ENCODE peak calls at places on chromosomes 5 and 9, in nine cellular contexts. Z is CD4-positive, alpha-beta T cell; K is brain microvascular endothelial cell; D is dorsolateral prefrontal cortex; T is stomach; N is activated CD8-positive, alpha-beta T cell treated with anti-CD3 and anti-CD28 coated beads for 36 hours; A is mammary epithelial cell; V is WTC11; X is AG04450. C is an unnamed sample.
A peak's percentile ranks its signal among the peaks of the same experiment; 100 is the strongest.

GRCh38 chr5:126269511-126269910 is 153.7 kb upstream of the GRAMD2B start:
- DNase-seq in Z (no peak), K (no peak), D (no peak), T (no peak), N (no peak), A (no peak), V (no peak), X (no peak), C (no peak)

GRCh38 chr9:129624947-129625346 is 1.0 kb upstream of the NTMT1 start:
- DNase-seq in Z (no peak), K (no peak), D (no peak), T (no peak), N (peak; percentile 61), A (peak; percentile 68), V (no peak), X (no peak), C (peak; percentile 69)

GRCh38 chr9:107597743-107598217 is 108.2 kb upstream of the KLF4 start:
- DNase-seq in Z (no peak), K (no peak), D (no peak), T (no peak), N (no peak), A (no peak), V (no peak), X (no peak), C (no peak)

GRCh38 chr5:164475339-164475977 is 970.0 kb downstream of the MAT2B start:
- DNase-seq in Z (no peak), K (no peak), D (no peak), T (no peak), N (no peak), A (peak; percentile 3), V (no peak), X (no peak), C (no peak)

GRCh38 chr5:50667653-50668403 is 1.4 kb downstream of the PARP8 start:
- DNase-seq in Z (peak; percentile 74), K (peak; percentile 61), D (peak; percentile 62), T (peak; percentile 71), N (peak; percentile 90), A (peak; percentile 76), V (peak; percentile 79), X (no peak), C (no peak)

GRCh38 chr9:26391036-26391435 is 501.6 kb downstream of the CAAP1 start:
- DNase-seq in Z (no peak), K (no peak), D (no peak), T (no peak), N (no peak), A (peak; percentile 60), V (no peak), X (no peak), C (no peak)

GRCh38 chr9:130948266-130948665 is 9.2 kb upstream of the FIBCD1 start:
- DNase-seq in Z (no peak), K (no peak), D (no peak), T (no peak), N (no peak), A (peak; percentile 88), V (no peak), X (no peak), C (no peak)

GRCh38 chr5:4700082-4700481 is 440.0 kb upstream of the ADAMTS16 start:
- DNase-seq in Z (no peak), K (peak; percentile 18), D (peak; percentile 71), T (no peak), N (peak; percentile 42), A (peak; percentile 64), V (peak; percentile 85), X (no peak), C (peak; percentile 1)

GRCh38 chr5:151671979-151672378 is 14.7 kb downstream of the SPARC start:
- DNase-seq in Z (no peak), K (no peak), D (no peak), T (no peak), N (no peak), A (peak; percentile 59), V (no peak), X (no peak), C (no peak)

GRCh38 chr9:129278391-129279237 is 100.6 kb upstream of the IER5L start:
- DNase-seq in Z (no peak), K (peak; percentile 62), D (peak; percentile 30), T (peak; percentile 65), N (no peak), A (peak; percentile 90), V (peak; percentile 63), X (no peak), C (peak; percentile 56)

GRCh38 chr9:35844628-35845301 is 15.7 kb downstream of the TMEM8B start:
- DNase-seq in Z (peak; percentile 17), K (peak; percentile 86), D (no peak), T (peak; percentile 64), N (peak; percentile 37), A (peak; percentile 83), V (no peak), X (peak; percentile 77), C (no peak)

GRCh38 chr9:134634667-134635230 is 6.9 kb upstream of the COL5A1 start:
- DNase-seq in Z (no peak), K (no peak), D (peak; percentile 4), T (no peak), N (no peak), A (no peak), V (peak; percentile 3), X (no peak), C (no peak)

GRCh38 chr9:76431601-76432000 is 27.4 kb upstream of the GCNT1 start:
- DNase-seq in Z (no peak), K (no peak), D (no peak), T (no peak), N (no peak), A (no peak), V (peak; percentile 33), X (no peak), C (no peak)

GRCh38 chr9:76354221-76354620 is 40.0 kb downstream of the RFK start:
- DNase-seq in Z (no peak), K (no peak), D (no peak), T (no peak), N (no peak), A (no peak), V (no peak), X (no peak), C (no peak)

GRCh38 chr9:122695696-122696095 is 20.8 kb downstream of the OR1L3 start:
- DNase-seq in Z (no peak), K (peak; percentile 25), D (no peak), T (no peak), N (no peak), A (peak; percentile 22), V (no peak), X (no peak), C (no peak)

GRCh38 chr5:82176115-82176514 is 102.0 kb downstream of the RPS23 start:
- DNase-seq in Z (no peak), K (no peak), D (no peak), T (no peak), N (no peak), A (no peak), V (no peak), X (no peak), C (no peak)

GRCh38 chr5:82169892-82170291 is 108.3 kb downstream of the RPS23 start:
- DNase-seq in Z (no peak), K (no peak), D (no peak), T (no peak), N (no peak), A (no peak), V (no peak), X (no peak), C (no peak)

GRCh38 chr5:82178378-82178777 is 99.8 kb downstream of the RPS23 start:
- DNase-seq in Z (no peak), K (no peak), D (no peak), T (no peak), N (no peak), A (no peak), V (no peak), X (no peak), C (no peak)

GRCh38 chr5:82174919-82175219 is 103.3 kb downstream of the RPS23 start:
- DNase-seq in Z (no peak), K (no peak), D (no peak), T (no peak), N (no peak), A (no peak), V (no peak), X (no peak), C (no peak)

DNA sequence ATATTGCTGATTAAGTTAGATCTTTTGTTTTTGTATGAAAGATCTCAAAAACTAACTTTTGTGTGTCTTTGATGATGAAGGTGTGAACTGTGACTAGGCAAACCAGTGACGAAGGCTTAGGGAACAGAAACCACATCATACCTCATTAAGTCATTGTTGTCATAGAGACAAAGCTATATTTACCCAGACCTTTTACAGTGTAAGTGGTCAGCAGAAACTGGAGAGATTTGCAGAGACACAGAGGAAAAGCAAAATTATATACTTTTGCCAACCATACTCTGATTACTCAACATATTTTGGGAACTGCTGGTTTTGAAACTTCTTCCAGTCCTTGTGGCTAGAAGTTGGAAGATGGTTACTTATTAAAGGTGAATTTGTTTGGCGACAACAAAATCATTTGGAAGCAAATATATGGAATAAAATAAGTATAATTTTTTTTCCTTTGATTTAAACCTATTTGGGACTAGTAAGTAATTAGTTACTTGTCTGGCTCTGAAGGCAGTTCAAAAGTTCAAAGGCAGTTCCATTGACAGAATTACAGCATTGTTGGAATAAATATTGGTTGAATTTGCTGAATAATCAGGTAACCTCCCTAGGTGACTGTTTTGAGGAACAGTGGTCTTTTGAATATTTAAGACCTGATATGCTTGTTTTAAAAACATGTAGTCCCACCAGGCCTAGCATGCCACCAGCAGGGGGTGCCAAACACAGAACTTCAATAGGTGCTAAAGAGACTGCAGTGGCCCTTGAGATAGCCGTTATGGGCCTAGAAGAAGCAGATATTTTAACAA is 103.8 kb downstream of the RPS23 start:
- DNase-seq in Z (peak; percentile 44), K (peak; percentile 53), D (peak; percentile 46), T (peak; percentile 65), N (peak; percentile 89), A (peak; percentile 36), V (peak; percentile 88), X (no peak), C (no peak)
- TF ChIP-seq CTCF in Z (peak; percentile 76), K (peak; percentile 86), D (peak; percentile 64), T (peak; percentile 51), N (peak; percentile 75), A (peak; percentile 89), V (peak; percentile 44), X (peak; percentile 58), C (peak; percentile 85)

GRCh38 chr5:140840978-140841962 is at the start of gene PCDHA8:
- DNase-seq in Z (no peak), K (no peak), D (no peak), T (no peak), N (peak; percentile 24), A (no peak), V (peak; percentile 76), X (no peak), C (no peak)
- TF ChIP-seq CTCF in Z (no peak), K (peak; percentile 46), D (peak; percentile 54), T (no peak), N (peak; percentile 7), A (peak; percentile 5), V (peak; percentile 65), X (no peak), C (no peak)

GRCh38 chr5:101080485-101081240 is 177.6 kb upstream of the ST8SIA4 start:
- DNase-seq in Z (no peak), K (no peak), D (no peak), T (no peak), N (no peak), A (no peak), V (no peak), X (no peak), C (no peak)
- TF ChIP-seq CTCF in Z (no peak), K (no peak), D (no peak), T (no peak), N (no peak), A (no peak), V (no peak), X (no peak), C (no peak)

DNA sequence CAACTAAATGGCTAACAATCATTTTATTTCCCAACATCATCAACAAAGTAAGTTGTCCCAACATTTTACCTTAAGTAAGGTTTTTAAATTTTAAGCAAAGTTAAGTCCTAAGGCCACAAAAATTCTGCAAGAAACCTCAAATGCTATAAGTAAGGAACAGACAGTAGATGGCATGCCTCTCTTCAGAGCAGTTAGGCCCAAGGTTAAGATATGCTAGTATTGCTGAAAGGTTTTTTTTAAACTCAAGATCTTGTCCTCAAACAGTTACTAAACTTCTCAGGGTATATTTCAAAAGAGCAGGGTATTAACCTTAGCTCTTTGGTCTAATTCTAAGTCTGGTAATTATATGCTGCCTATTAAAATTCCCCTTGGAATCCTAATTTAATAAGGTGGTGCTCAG is 35.1 kb downstream of the PJA2 start:
- DNase-seq in Z (no peak), K (no peak), D (no peak), T (no peak), N (no peak), A (no peak), V (no peak), X (no peak), C (no peak)
- TF ChIP-seq CTCF in Z (no peak), K (peak; percentile 16), D (no peak), T (no peak), N (no peak), A (no peak), V (no peak), X (no peak), C (no peak)